ENCODE peak calls at places on chromosomes 12 and 14, in seven cellular contexts. B, D, U, T, M, V and K are unnamed samples.

GRCh38 chr14:77989441-77989891 is 180.7 kb upstream of the NRXN3 start:
- DNase-seq in B (no peak), D (no peak), U (no peak), T (no peak), M (no peak), V (no peak), K (no peak)

GRCh38 chr14:104878582-104878981 is 13.5 kb downstream of the CEP170B start:
- DNase-seq in B (no peak), D (no peak), U (no peak), T (no peak), M (no peak), V (no peak), K (no peak)

GRCh38 chr14:105933238-105933637 is 406.9 kb downstream of the TMEM121 start:
- DNase-seq in B (no peak), D (no peak), U (no peak), T (no peak), M (peak; percentile 20), V (no peak), K (no peak)

GRCh38 chr12:119179335-119180021 is 747 bp downstream of the HSPB8 start:
- DNase-seq in B (peak; percentile 70), D (no peak), U (peak; percentile 19), T (peak; percentile 42), M (peak; percentile 58), V (peak; percentile 83), K (no peak)

GRCh38 chr14:100524933-100525243 is 62.3 kb downstream of the BEGAIN start:
- DNase-seq in B (peak; percentile 15), D (peak; percentile 18), U (peak; percentile 70), T (peak; percentile 20), M (peak; percentile 25), V (peak; percentile 90), K (no peak)

GRCh38 chr14:99475179-99475578 is 5.5 kb downstream of the SETD3 start:
- DNase-seq in B (no peak), D (no peak), U (no peak), T (no peak), M (no peak), V (peak; percentile 28), K (no peak)

GRCh38 chr12:96401061-96401871 is 1.0 kb upstream of the CDK17 start:
- DNase-seq in B (peak; percentile 89), D (peak; percentile 30), U (peak; percentile 8), T (no peak), M (no peak), V (peak; percentile 53), K (no peak)

GRCh38 chr12:91574391-91574790 is 391.8 kb upstream of the DCN start:
- DNase-seq in B (no peak), D (no peak), U (no peak), T (no peak), M (no peak), V (no peak), K (no peak)

GRCh38 chr12:49370539-49370938 is 3.3 kb downstream of the SPATS2 start:
- DNase-seq in B (no peak), D (no peak), U (no peak), T (no peak), M (no peak), V (no peak), K (no peak)

GRCh38 chr12:32697445-32697844 is 18.3 kb downstream of the DNM1L start:
- DNase-seq in B (no peak), D (no peak), U (no peak), T (no peak), M (no peak), V (no peak), K (no peak)

GRCh38 chr14:24403294-24404013 is 4.7 kb downstream of the NYNRIN start:
- DNase-seq in B (peak; percentile 28), D (no peak), U (no peak), T (no peak), M (peak; percentile 24), V (no peak), K (no peak)

GRCh38 chr14:68619805-68620574 is 172.9 kb downstream of the ZFP36L1 start:
- DNase-seq in B (peak; percentile 73), D (no peak), U (no peak), T (no peak), M (no peak), V (no peak), K (no peak)

GRCh38 chr14:67541448-67542387 is 8.6 kb downstream of the PLEKHH1 start:
- DNase-seq in B (no peak), D (no peak), U (peak; percentile 55), T (peak; percentile 30), M (peak; percentile 76), V (peak; percentile 80), K (no peak)

GRCh38 chr12:67525500-67525884 is 123.1 kb upstream of the DYRK2 start:
- DNase-seq in B (no peak), D (no peak), U (no peak), T (no peak), M (no peak), V (peak; percentile 72), K (no peak)

GRCh38 chr12:50820177-50820576 is 22.5 kb upstream of the TMPRSS12 start:
- DNase-seq in B (no peak), D (no peak), U (no peak), T (no peak), M (no peak), V (no peak), K (no peak)

GRCh38 chr12:107238276-107238675 is 144.9 kb upstream of the CRY1 start:
- DNase-seq in B (peak; percentile 48), D (no peak), U (no peak), T (no peak), M (no peak), V (no peak), K (no peak)

GRCh38 chr12:51848843-51849735 is 571 bp upstream of the FIGNL2 start:
- DNase-seq in B (no peak), D (no peak), U (peak; percentile 66), T (peak; percentile 48), M (no peak), V (peak; percentile 76), K (no peak)

GRCh38 chr12:68237523-68238070 is 12.0 kb upstream of the IL26 start:
- DNase-seq in B (peak; percentile 39), D (no peak), U (no peak), T (no peak), M (no peak), V (no peak), K (no peak)

GRCh38 chr12:64522316-64522715 is 70.4 kb downstream of the TBK1 start:
- DNase-seq in B (peak; percentile 60), D (no peak), U (no peak), T (no peak), M (no peak), V (no peak), K (no peak)

GRCh38 chr12:26938660-26939185 is 453 bp downstream of the FGFR1OP2 start:
- DNase-seq in B (no peak), D (no peak), U (no peak), T (no peak), M (peak; percentile 38), V (peak; percentile 72), K (no peak)

GRCh38 chr12:91215940-91216454 is 33.4 kb upstream of the DCN start:
- DNase-seq in B (peak; percentile 95), D (no peak), U (no peak), T (no peak), M (no peak), V (no peak), K (no peak)

GRCh38 chr14:41749425-41749824 is 142.7 kb downstream of the LRFN5 start:
- DNase-seq in B (no peak), D (no peak), U (no peak), T (no peak), M (no peak), V (no peak), K (no peak)

DNA sequence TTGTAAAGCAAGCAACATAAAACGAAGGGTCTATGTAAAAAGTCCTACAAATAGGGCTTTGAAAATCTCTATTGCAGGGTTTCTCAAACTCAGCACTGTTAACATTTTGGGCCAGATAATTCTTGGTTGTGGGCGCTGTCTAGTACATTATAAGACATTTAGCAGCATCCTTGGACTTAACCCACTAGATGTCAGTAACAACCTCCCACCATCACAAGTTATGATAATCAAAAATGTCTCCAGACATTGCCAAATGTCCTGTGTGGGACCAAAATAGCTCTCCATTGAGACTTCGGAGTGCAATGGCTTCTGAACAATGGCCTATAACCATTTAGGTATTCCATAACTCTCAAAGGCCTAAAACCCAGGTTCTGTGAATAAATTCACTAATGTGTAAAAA is 22.9 kb upstream of the DHRS7 start:
- DNase-seq in B (no peak), D (no peak), U (no peak), T (no peak), M (no peak), V (no peak), K (no peak)
- TF ChIP-seq CTCF in B (no peak), D (no peak), U (no peak), T (no peak), M (no peak), V (no peak), K (peak; percentile 19)

GRCh38 chr12:101876861-101877815 is at the start of gene DRAM1:
- DNase-seq in B (peak; percentile 89), D (peak; percentile 82), U (peak; percentile 81), T (peak; percentile 69), M (peak; percentile 94), V (peak; percentile 90), K (peak; percentile 23)
- TF ChIP-seq CTCF in B (peak; percentile 6), D (peak; percentile 20), U (no peak), T (peak; percentile 31), M (no peak), V (no peak), K (peak; percentile 6)

GRCh38 chr12:56645201-56645716 is 525 bp downstream of the ATP5F1B start:
- DNase-seq in B (no peak), D (no peak), U (peak; percentile 17), T (peak; percentile 40), M (no peak), V (peak; percentile 42), K (no peak)

GRCh38 chr12:56644654-56645053 is 1.1 kb downstream of the ATP5F1B start:
- DNase-seq in B (no peak), D (no peak), U (no peak), T (no peak), M (no peak), V (no peak), K (no peak)

GRCh38 chr12:56645717-56646446 is at the start of gene ATP5F1B:
- DNase-seq in B (peak; percentile 100), D (peak; percentile 84), U (peak; percentile 82), T (peak; percentile 80), M (peak; percentile 98), V (peak; percentile 100), K (peak; percentile 91)
- TF ChIP-seq CTCF in B (no peak), D (no peak), U (no peak), T (no peak), M (no peak), V (no peak), K (no peak)

GRCh38 chr12:54017027-54017788 is 8.4 kb downstream of the HOXC8 start:
- DNase-seq in B (no peak), D (no peak), U (no peak), T (no peak), M (no peak), V (peak; percentile 71), K (no peak)
- TF ChIP-seq CTCF in B (no peak), D (no peak), U (no peak), T (no peak), M (no peak), V (no peak), K (no peak)